ENCODE peak calls at places on chromosomes 12 and 14, in ten cellular contexts. N is fibroblast of lung; F is mesenchymal stem cell; J is gastrocnemius medialis; C is heart left ventricle; Z is left lung; R is effector memory CD4-positive, alpha-beta T cell; M is RWPE2; U is CD8-positive, alpha-beta memory T cell; I is cardiac muscle cell. D is an unnamed sample. For H3K4me1, the result is how much of the 10 kb centered on the place peaks cover.

GRCh38 chr14:72680853-72681640 is 212.9 kb downstream of the DPF3 start:
- DNase-seq in N (no peak), F (no peak), J (no peak), C (no peak), Z (no peak), R (no peak), M (no peak), U (no peak), I (no peak), D (no peak)

GRCh38 chr12:109393437-109394345 is 46.0 kb downstream of the MYO1H start:
- DNase-seq in N (peak), F (peak), J (no peak), C (no peak), Z (no peak), R (no peak), M (no peak), U (peak), I (peak), D (no peak)

GRCh38 chr12:1808036-1808797 is 12.1 kb upstream of the LRTM2 start:
- DNase-seq in N (no peak), F (no peak), J (no peak), C (no peak), Z (peak), R (no peak), M (peak), U (peak), I (no peak), D (no peak)

GRCh38 chr14:44170099-44170498 is 337.0 kb downstream of the FSCB start:
- DNase-seq in N (peak), F (peak), J (no peak), C (no peak), Z (no peak), R (no peak), M (no peak), U (no peak), I (peak), D (no peak)

GRCh38 chr12:109047081-109047805 is 5.1 kb upstream of the USP30 start:
- DNase-seq in N (no peak), F (peak), J (no peak), C (no peak), Z (no peak), R (no peak), M (no peak), U (no peak), I (no peak), D (no peak)

GRCh38 chr12:51924551-51925399 is 17.5 kb downstream of the ACVRL1 start:
- DNase-seq in N (no peak), F (no peak), J (no peak), C (no peak), Z (no peak), R (no peak), M (no peak), U (no peak), I (no peak), D (no peak)

GRCh38 chr14:104378636-104379225 is 200.8 kb upstream of the C14orf180 start:
- DNase-seq in N (no peak), F (no peak), J (no peak), C (no peak), Z (peak), R (no peak), M (no peak), U (no peak), I (no peak), D (no peak)

GRCh38 chr12:49874142-49874897 is 29.4 kb downstream of the FAIM2 start:
- DNase-seq in N (peak), F (no peak), J (no peak), C (no peak), Z (peak), R (no peak), M (no peak), U (no peak), I (no peak), D (peak)

GRCh38 chr14:81478446-81478845 is 55.2 kb downstream of the SEL1L start:
- DNase-seq in N (no peak), F (no peak), J (peak), C (no peak), Z (no peak), R (no peak), M (no peak), U (no peak), I (no peak), D (no peak)

GRCh38 chr12:96752211-96752610 is 154.8 kb upstream of the NEDD1 start:
- DNase-seq in N (no peak), F (no peak), J (no peak), C (no peak), Z (no peak), R (no peak), M (no peak), U (no peak), I (no peak), D (no peak)
- H3K4me1 ChIP-seq in N (under half), F (under half), J (under half), C (under half), Z (under half), R (under half), M (under half), U (under half), I (under half), D (under half)

GRCh38 chr14:77541905-77542304 is 43.3 kb upstream of the ISM2 start:
- DNase-seq in N (no peak), F (no peak), J (no peak), C (no peak), Z (no peak), R (no peak), M (no peak), U (no peak), I (no peak), D (no peak)
- H3K4me3 ChIP-seq in N (no peak), F (no peak), J (no peak), C (no peak), Z (no peak), R (no peak), M (no peak), U (no peak), I (no peak), D (no peak)

GRCh38 chr12:29152223-29152868 is 3.3 kb downstream of the FAR2 start:
- DNase-seq in N (no peak), F (no peak), J (no peak), C (no peak), Z (no peak), R (no peak), M (no peak), U (no peak), I (no peak), D (no peak)

GRCh38 chr12:29149691-29150382 is 759 bp downstream of the FAR2 start:
- DNase-seq in N (no peak), F (no peak), J (no peak), C (no peak), Z (peak), R (no peak), M (no peak), U (no peak), I (no peak), D (no peak)

GRCh38 chr12:29146201-29146600 is 2.9 kb upstream of the FAR2 start:
- DNase-seq in N (no peak), F (no peak), J (no peak), C (no peak), Z (no peak), R (no peak), M (no peak), U (no peak), I (no peak), D (no peak)

GRCh38 chr12:29148065-29148957 is 767 bp upstream of the FAR2 start:
- DNase-seq in N (peak), F (peak), J (peak), C (peak), Z (peak), R (no peak), M (no peak), U (peak), I (peak), D (peak)

DNA sequence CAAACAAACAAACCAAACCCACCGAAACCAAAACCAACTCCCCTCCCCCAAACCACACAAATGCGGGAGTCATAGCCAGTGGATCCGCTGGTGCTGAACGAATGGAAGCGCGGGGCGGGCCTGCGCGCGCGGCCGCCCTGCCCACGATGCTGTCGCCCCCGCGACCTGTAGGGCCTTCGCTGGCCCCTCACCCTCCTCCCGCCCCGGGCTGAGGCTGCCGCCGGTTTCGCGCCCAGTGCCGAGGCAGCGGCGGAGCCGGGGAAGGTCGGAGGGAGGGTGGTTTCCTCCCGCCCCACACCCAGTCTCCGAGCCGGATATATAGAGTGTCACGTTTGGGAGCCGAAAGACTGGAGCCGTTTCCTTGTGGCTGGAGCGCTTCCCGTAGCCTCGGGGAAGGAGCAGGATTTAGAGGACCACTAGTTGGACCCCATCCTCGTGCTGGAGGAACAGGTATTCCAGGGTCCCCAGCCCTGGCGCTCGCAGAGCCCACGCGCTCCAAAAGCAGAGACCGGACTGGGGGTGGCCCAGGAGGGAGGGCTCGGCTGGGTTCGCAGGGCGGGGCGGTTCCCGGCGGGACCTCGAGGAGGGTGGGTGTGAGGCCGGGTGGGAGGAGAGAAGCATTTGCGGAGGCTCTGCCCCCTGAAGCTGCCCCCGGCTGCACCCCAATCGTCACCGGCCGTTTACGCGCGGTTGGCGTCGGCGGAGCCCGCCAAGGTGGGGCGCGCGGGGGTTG is at the start of gene FAR2:
- DNase-seq in N (peak), F (peak), J (peak), C (peak), Z (peak), R (peak), M (no peak), U (peak), I (peak), D (peak)
- H3K4me1 ChIP-seq in N (under half), F (under half), J (under half), C (under half), Z (half or more), R (under half), M (under half), U (under half), I (under half), D (under half)

GRCh38 chr12:75887979-75888378 is 143.6 kb downstream of the PHLDA1 start:
- DNase-seq in N (no peak), F (no peak), J (no peak), C (no peak), Z (no peak), R (no peak), M (no peak), U (no peak), I (no peak), D (no peak)
- H3K4me3 ChIP-seq in N (no peak), F (no peak), J (no peak), C (no peak), Z (no peak), R (no peak), M (no peak), U (no peak), I (no peak), D (no peak)

GRCh38 chr12:92574046-92574783 is 128.6 kb upstream of the PLEKHG7 start:
- DNase-seq in N (no peak), F (peak), J (no peak), C (no peak), Z (no peak), R (no peak), M (no peak), U (no peak), I (peak), D (peak)
- H3K4me1 ChIP-seq in N (under half), F (under half), J (under half), C (under half), Z (under half), R (under half), M (under half), U (under half), I (under half), D (under half)

GRCh38 chr14:28765907-28766504 is 581 bp upstream of the FOXG1 start:
- DNase-seq in N (no peak), F (peak), J (no peak), C (no peak), Z (peak), R (no peak), M (no peak), U (no peak), I (peak), D (no peak)
- H3K4me3 ChIP-seq in N (no peak), F (peak), J (peak), C (peak), Z (no peak), R (no peak), M (no peak), U (no peak), I (peak), D (peak)

DNA sequence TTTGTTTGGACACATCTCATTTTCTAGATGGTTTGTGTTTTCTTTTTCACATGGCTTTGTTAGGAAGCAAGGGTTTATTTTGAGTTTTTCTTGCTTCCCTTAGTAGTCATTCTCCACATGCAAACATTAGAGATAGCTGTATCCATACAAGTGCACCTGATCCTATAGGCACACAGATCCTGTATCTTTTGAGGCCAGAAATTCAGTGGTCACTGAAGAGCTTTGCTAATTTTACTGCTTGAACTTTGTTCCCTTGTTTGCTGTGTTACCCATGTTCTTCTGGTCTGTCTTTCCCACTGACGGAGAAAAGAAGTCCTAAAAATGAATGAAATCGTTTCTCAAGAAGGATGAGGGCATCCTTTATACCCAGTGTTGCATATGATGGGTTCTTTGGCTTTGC is 14.7 kb downstream of the HMGA2 start:
- DNase-seq in N (no peak), F (no peak), J (no peak), C (no peak), Z (no peak), R (no peak), M (no peak), U (no peak), I (no peak), D (no peak)
- H3K4me1 ChIP-seq in N (under half), F (under half), J (under half), C (under half), Z (under half), R (under half), M (under half), U (under half), I (under half), D (under half)

DNA sequence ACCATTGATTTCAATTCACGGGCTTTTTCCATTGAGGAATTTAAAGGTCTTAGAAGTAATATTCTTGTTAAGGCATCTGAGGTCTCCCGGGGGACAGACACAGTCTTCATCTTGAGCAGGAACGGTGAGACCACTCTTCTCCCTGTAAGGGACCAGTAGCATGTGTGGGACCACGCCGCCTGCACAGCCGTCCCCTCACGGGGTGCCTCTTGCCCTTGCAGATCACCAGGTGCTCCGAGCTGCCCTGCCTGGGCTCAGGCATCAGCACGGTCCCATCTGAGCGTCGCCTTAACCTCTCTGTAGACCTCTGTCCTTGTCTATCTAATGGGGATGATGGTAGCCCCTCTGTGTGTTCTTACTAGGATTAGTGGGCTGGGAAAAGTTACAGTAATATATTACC is 74.1 kb downstream of the PPP2R5C start:
- DNase-seq in N (no peak), F (no peak), J (no peak), C (no peak), Z (no peak), R (no peak), M (no peak), U (no peak), I (no peak), D (peak)
- H3K4me3 ChIP-seq in N (no peak), F (peak), J (no peak), C (no peak), Z (no peak), R (no peak), M (no peak), U (no peak), I (no peak), D (no peak)

D was measured in right cardiac atrium.